ENCODE peak calls at places on chromosomes 6 and 20, in six cellular contexts. P is HepG2, U is IMR-90, Q is A549, L is H1, A is SK-N-SH. Y is an unnamed sample.

GRCh38 chr20:63692436-63693078 is 3.9 kb upstream of the TNFRSF6B start:
- DNase-seq in P (no peak), U (no peak), Q (peak), L (no peak), A (no peak), Y (no peak)

GRCh38 chr6:99330159-99330558 is 19.3 kb downstream of the FAXC start:
- DNase-seq in P (peak), U (peak), Q (peak), L (no peak), A (peak), Y (peak)

GRCh38 chr6:169803291-169803811 is 51.9 kb downstream of the ERMARD start:
- DNase-seq in P (no peak), U (no peak), Q (no peak), L (peak), A (no peak), Y (no peak)

GRCh38 chr6:12174878-12175277 is 115.3 kb upstream of the EDN1 start:
- DNase-seq in P (no peak), U (peak), Q (peak), L (no peak), A (no peak), Y (no peak)

GRCh38 chr6:132820629-132821381 is 6.4 kb downstream of the RPS12 start:
- DNase-seq in P (peak), U (peak), Q (no peak), L (peak), A (no peak), Y (no peak)

GRCh38 chr6:43703512-43704429 is 16.2 kb upstream of the MRPS18A start:
- DNase-seq in P (no peak), U (no peak), Q (no peak), L (no peak), A (no peak), Y (no peak)

GRCh38 chr20:50292324-50293243 is 102.0 kb downstream of the CEBPB start:
- DNase-seq in P (peak), U (peak), Q (peak), L (no peak), A (no peak), Y (no peak)

GRCh38 chr20:34754611-34755010 is 50.5 kb downstream of the TP53INP2 start:
- DNase-seq in P (no peak), U (no peak), Q (no peak), L (no peak), A (no peak), Y (no peak)

GRCh38 chr20:54170026-54170471 is 3.7 kb downstream of the CYP24A1 start:
- DNase-seq in P (no peak), U (no peak), Q (peak), L (no peak), A (no peak), Y (no peak)

GRCh38 chr6:123321020-123321419 is 315.7 kb downstream of the TRDN start:
- DNase-seq in P (no peak), U (no peak), Q (no peak), L (no peak), A (no peak), Y (no peak)

GRCh38 chr20:3612795-3613560 is 50.2 kb downstream of the GFRA4 start:
- DNase-seq in P (no peak), U (peak), Q (peak), L (no peak), A (no peak), Y (no peak)

GRCh38 chr6:130070306-130070705 is 51.9 kb downstream of the L3MBTL3 start:
- DNase-seq in P (no peak), U (no peak), Q (no peak), L (no peak), A (no peak), Y (no peak)

GRCh38 chr6:17527076-17527475 is 73.0 kb upstream of the FAM8A1 start:
- DNase-seq in P (no peak), U (no peak), Q (no peak), L (no peak), A (no peak), Y (no peak)

GRCh38 chr20:46945465-46945864 is 50.8 kb downstream of the EYA2 start:
- DNase-seq in P (no peak), U (peak), Q (no peak), L (no peak), A (no peak), Y (no peak)

GRCh38 chr6:29647927-29648642 is 8.8 kb upstream of the MOG start:
- DNase-seq in P (peak), U (peak), Q (peak), L (no peak), A (peak), Y (peak)

GRCh38 chr20:15248618-15249395 is 911.4 kb upstream of the FLRT3 start:
- DNase-seq in P (no peak), U (no peak), Q (no peak), L (no peak), A (no peak), Y (no peak)

GRCh38 chr6:148969679-148970078 is 222.8 kb downstream of the UST start:
- DNase-seq in P (no peak), U (peak), Q (no peak), L (no peak), A (no peak), Y (no peak)

GRCh38 chr6:26125015-26125690 is 37.9 kb downstream of the HFE start:
- DNase-seq in P (no peak), U (no peak), Q (peak), L (no peak), A (no peak), Y (no peak)

GRCh38 chr20:63369024-63369530 is 7.9 kb upstream of the CHRNA4 start:
- DNase-seq in P (no peak), U (no peak), Q (no peak), L (no peak), A (no peak), Y (no peak)

GRCh38 chr20:14189794-14190402 is 147.5 kb downstream of the FLRT3 start:
- DNase-seq in P (peak), U (peak), Q (peak), L (no peak), A (peak), Y (peak)

GRCh38 chr6:133288662-133289061 is 47.5 kb downstream of the EYA4 start:
- DNase-seq in P (no peak), U (no peak), Q (no peak), L (no peak), A (no peak), Y (no peak)

GRCh38 chr6:158870418-158870957 is 51.3 kb upstream of the EZR start:
- DNase-seq in P (no peak), U (no peak), Q (no peak), L (no peak), A (no peak), Y (no peak)

GRCh38 chr6:44567406-44567805 is 179.9 kb downstream of the CDC5L start:
- DNase-seq in P (no peak), U (no peak), Q (no peak), L (no peak), A (no peak), Y (no peak)

GRCh38 chr20:1437222-1437904 is 29.3 kb downstream of the NSFL1C start:
- DNase-seq in P (peak), U (peak), Q (peak), L (peak), A (peak), Y (peak)

GRCh38 chr20:49914310-49915117 is 815 bp downstream of the SPATA2 start:
- DNase-seq in P (no peak), U (no peak), Q (no peak), L (no peak), A (no peak), Y (no peak)

GRCh38 chr6:47495207-47495606 is 17.6 kb downstream of the CD2AP start:
- DNase-seq in P (no peak), U (no peak), Q (no peak), L (no peak), A (no peak), Y (no peak)

GRCh38 chr6:158014505-158015187 is 33.0 kb downstream of the SYNJ2 start:
- DNase-seq in P (peak), U (peak), Q (no peak), L (no peak), A (no peak), Y (no peak)

GRCh38 chr6:4794140-4794707 is 18.0 kb downstream of the CDYL start:
- DNase-seq in P (no peak), U (no peak), Q (peak), L (no peak), A (no peak), Y (no peak)

GRCh38 chr20:32470025-32470861 is 112.1 kb downstream of the ASXL1 start:
- DNase-seq in P (peak), U (peak), Q (peak), L (peak), A (peak), Y (peak)

GRCh38 chr6:4813055-4813454 is 36.9 kb downstream of the CDYL start:
- DNase-seq in P (no peak), U (no peak), Q (no peak), L (no peak), A (no peak), Y (no peak)

GRCh38 chr6:163192591-163192990 is 221.9 kb upstream of the QKI start:
- DNase-seq in P (no peak), U (no peak), Q (no peak), L (no peak), A (no peak), Y (no peak)

GRCh38 chr20:30912006-30912660 is 345.3 kb upstream of the DEFB115 start:
- DNase-seq in P (no peak), U (no peak), Q (no peak), L (peak), A (no peak), Y (no peak)

GRCh38 chr6:57173056-57173885 is 1.1 kb downstream of the BAG2 start:
- DNase-seq in P (peak), U (peak), Q (no peak), L (no peak), A (peak), Y (no peak)

GRCh38 chr6:154352898-154353585 is 3.6 kb downstream of the IPCEF1 start:
- DNase-seq in P (no peak), U (no peak), Q (no peak), L (no peak), A (no peak), Y (no peak)

GRCh38 chr6:3526962-3527796 is 70.3 kb upstream of the SLC22A23 start:
- DNase-seq in P (no peak), U (peak), Q (no peak), L (no peak), A (no peak), Y (no peak)

GRCh38 chr20:40654876-40655275 is 34.2 kb downstream of the MAFB start:
- DNase-seq in P (no peak), U (no peak), Q (no peak), L (no peak), A (no peak), Y (no peak)

GRCh38 chr6:82080767-82081166 is 166.8 kb downstream of the IBTK start:
- DNase-seq in P (no peak), U (no peak), Q (no peak), L (no peak), A (no peak), Y (no peak)

GRCh38 chr6:8135276-8135675 is 32.9 kb upstream of the EEF1E1 start:
- DNase-seq in P (no peak), U (no peak), Q (no peak), L (no peak), A (no peak), Y (no peak)

GRCh38 chr20:7108929-7109328 is 341.4 kb downstream of the BMP2 start:
- DNase-seq in P (no peak), U (no peak), Q (no peak), L (no peak), A (no peak), Y (no peak)

DNA sequence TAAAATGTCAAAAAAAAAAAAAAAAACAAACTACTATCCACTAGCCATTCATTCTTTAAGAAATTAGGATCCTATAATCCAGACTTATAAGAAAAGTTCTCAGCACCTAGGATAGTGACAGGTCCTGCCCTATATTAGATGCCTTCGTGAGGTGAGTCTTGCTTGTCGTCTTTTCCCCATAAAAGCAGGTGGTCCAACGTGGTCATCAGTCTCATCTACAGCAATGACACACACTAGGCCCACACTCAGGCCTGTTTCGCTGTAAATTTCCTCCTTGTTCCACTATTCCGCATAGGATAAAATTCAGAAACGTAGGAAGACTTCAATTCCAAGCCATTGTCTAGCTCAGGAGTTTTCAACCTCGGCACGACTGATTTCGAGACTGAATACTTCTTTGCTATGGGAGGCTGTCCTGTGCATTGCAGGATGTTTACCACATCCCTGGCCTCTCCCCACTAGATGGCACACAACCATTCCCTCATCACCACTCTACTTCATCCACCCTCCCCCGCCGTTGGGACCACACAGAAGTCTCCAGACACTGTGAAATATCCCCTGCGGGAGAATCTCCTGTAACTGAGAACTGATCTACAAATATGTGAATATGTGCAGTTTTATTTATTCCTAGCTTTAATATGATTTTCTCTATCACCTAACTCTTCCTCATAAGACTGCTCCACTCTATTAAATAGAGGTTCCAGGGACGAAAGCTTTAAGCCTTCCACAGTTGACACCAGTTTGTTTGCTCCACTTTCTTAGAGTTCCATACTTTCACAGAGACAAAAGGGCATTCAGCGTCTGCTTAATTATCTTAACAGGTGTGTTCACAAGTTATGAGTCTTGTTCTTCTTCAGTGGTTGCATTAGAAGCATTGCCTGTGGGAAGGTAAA is 346.3 kb downstream of the BMP2 start:
- DNase-seq in P (peak), U (peak), Q (peak), L (peak), A (peak), Y (no peak)
- TF ChIP-seq RAD21 in P (peak), U (no peak), Q (peak), L (peak), A (peak), Y (no peak)

GRCh38 chr6:139927236-139927635 is 552.8 kb upstream of the CITED2 start:
- DNase-seq in P (no peak), U (peak), Q (peak), L (no peak), A (no peak), Y (no peak)

GRCh38 chr6:139923964-139924475 is 549.6 kb upstream of the CITED2 start:
- DNase-seq in P (no peak), U (no peak), Q (no peak), L (no peak), A (no peak), Y (no peak)

GRCh38 chr6:139927742-139928305 is 553.4 kb upstream of the CITED2 start:
- DNase-seq in P (no peak), U (no peak), Q (no peak), L (no peak), A (no peak), Y (no peak)

GRCh38 chr6:139926711-139927110 is 552.3 kb upstream of the CITED2 start:
- DNase-seq in P (no peak), U (peak), Q (no peak), L (no peak), A (no peak), Y (no peak)

DNA sequence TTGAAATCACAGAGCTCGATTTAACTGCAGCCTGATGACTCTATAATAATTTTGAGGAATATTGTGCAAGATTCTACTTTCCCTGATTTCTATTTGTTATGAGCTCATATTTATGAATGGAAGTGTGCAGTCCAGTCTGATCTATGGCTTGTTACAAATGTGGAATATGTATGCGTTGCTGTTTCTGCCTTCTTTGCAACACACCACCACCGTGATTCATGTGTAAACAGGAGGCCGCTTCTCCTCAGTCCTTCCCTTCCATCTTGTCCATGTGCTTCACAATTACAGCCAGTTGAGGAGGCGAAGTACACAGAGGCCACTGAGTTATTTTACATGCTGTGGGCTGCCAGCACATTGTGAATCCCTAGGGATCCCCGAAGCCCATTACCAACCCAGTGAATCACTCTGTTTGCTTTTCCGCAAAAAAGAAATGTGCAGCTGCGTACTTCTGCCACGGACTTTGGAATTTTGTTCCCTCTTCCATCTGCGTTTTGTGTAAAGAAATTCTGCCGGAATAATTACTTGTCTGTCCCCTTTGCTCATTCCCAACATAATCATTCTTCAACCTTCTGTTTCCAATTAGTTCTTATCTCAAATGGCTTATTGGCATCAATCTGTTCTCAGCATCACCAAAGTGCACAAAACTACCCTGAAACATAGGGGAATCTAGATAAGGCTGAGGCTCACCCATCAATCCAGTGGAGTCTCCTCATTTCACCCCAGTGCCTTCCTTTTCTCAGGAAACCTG is 551.6 kb upstream of the CITED2 start:
- DNase-seq in P (peak), U (peak), Q (peak), L (no peak), A (peak), Y (no peak)
- TF ChIP-seq RAD21 in P (no peak), U (peak), Q (no peak), L (no peak), A (peak), Y (no peak)

GRCh38 chr20:45044084-45044573 is 56.8 kb downstream of the KCNS1 start:
- DNase-seq in P (peak), U (peak), Q (peak), L (no peak), A (peak), Y (peak)
- TF ChIP-seq RAD21 in P (peak), U (peak), Q (peak), L (peak), A (peak), Y (peak)

GRCh38 chr20:10909803-10910202 is 236.0 kb upstream of the JAG1 start:
- DNase-seq in P (no peak), U (no peak), Q (no peak), L (no peak), A (no peak), Y (no peak)

GRCh38 chr20:10906830-10907229 is 233.0 kb upstream of the JAG1 start:
- DNase-seq in P (no peak), U (peak), Q (no peak), L (no peak), A (no peak), Y (no peak)

GRCh38 chr20:10916312-10916711 is 242.5 kb upstream of the JAG1 start:
- DNase-seq in P (no peak), U (no peak), Q (no peak), L (no peak), A (no peak), Y (no peak)

GRCh38 chr20:10915815-10916214 is 242.0 kb upstream of the JAG1 start:
- DNase-seq in P (no peak), U (no peak), Q (no peak), L (no peak), A (no peak), Y (no peak)

GRCh38 chr20:10910535-10911239 is 236.9 kb upstream of the JAG1 start:
- DNase-seq in P (no peak), U (no peak), Q (no peak), L (no peak), A (no peak), Y (no peak)
- TF ChIP-seq RAD21 in P (no peak), U (no peak), Q (no peak), L (no peak), A (no peak), Y (no peak)

DNA sequence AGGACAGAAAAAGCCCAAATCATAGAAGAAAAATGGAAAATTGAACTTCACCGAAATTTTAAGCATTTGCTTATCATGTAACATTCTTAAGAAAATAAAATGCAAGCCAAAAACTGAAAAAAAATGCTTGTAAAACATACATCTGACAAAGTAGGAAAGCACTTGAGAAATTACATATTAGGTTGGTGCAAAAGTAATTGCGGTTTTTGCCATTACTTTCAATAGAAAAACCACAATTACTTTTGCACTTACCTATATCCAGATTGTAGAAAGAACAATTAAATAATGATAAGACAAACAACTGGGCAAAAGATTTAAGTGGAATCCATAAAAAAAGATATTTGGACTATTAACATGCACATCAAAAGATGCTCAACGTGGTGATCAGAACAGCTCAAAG is 146.2 kb downstream of the TBXT start:
- DNase-seq in P (no peak), U (no peak), Q (no peak), L (no peak), A (no peak), Y (no peak)
- TF ChIP-seq RAD21 in P (no peak), U (no peak), Q (no peak), L (no peak), A (no peak), Y (no peak)

DNA sequence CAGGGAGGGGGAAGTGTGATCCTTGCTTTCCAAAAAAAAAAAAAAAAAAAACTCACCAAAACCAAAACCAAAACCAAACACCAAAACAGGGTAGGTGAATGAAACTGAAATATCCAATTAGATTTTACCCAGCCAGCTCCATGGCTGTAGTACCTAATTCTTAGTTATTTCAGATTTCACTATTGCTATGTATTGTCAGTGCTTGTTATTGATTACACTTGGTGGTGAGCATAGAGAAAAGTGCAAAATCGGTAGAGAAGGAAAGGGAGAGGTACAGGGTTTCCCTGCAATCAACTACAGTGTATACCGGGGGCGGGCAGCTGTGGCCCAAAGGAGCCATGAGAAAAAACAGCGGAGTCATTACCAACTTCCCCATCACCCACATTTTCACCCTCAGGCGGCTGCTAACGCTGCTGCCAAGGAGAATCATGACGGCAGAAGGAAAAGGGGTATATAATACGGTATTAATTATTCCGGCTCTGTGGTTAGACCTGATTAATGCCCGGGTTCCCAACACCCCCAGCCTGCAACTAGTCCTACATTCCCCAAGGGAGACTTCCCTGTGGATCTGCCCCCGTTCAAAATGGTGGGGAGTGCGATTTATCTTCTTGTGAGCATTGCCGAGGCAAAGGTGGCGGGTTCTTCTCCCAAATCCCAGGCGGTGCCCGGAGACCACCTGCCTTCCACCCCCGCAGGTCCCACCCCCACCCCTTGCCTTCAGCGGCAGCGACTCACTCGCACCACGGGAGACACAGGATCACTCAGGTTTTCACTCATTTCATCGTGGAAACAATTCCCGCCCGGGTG is at the start of gene C6orf62:
- DNase-seq in P (no peak), U (peak), Q (no peak), L (no peak), A (peak), Y (no peak)
- TF ChIP-seq RAD21 in P (no peak), U (no peak), Q (no peak), L (no peak), A (no peak), Y (no peak)